ENCODE peak calls at places on chromosomes 13 and 19, in six cellular contexts. One of them, this sample, is unnamed.

GRCh38 chr13:59034198-59034597 is 1129.5 kb downstream of the DIAPH3 start:
- DNase-seq in EL: no peak
- DNase-seq in neural progenitor cell: peak
- DNase-seq in AG09309: no peak
- DNase-seq in esophagus squamous epithelium: no peak
- DNase-seq in right lobe of liver: no peak
- DNase-seq in this sample: no peak

GRCh38 chr19:43318796-43319314 is 34.6 kb upstream of the CD177 start:
- DNase-seq in neural progenitor cell: peak
- DNase-seq in AG09309: peak
- DNase-seq in esophagus squamous epithelium: no peak
- DNase-seq in right lobe of liver: no peak
- DNase-seq in EL: no peak
- DNase-seq in this sample: no peak

GRCh38 chr19:771332-771785 is 20.4 kb downstream of the MISP start:
- DNase-seq in EL: peak
- DNase-seq in esophagus squamous epithelium: no peak
- DNase-seq in neural progenitor cell: peak
- DNase-seq in AG09309: no peak
- DNase-seq in right lobe of liver: no peak
- DNase-seq in this sample: no peak

GRCh38 chr13:45107539-45107938 is 12.8 kb upstream of the GTF2F2 start:
- DNase-seq in AG09309: no peak
- DNase-seq in esophagus squamous epithelium: no peak
- DNase-seq in EL: no peak
- DNase-seq in neural progenitor cell: no peak
- DNase-seq in right lobe of liver: no peak
- DNase-seq in this sample: no peak

GRCh38 chr19:40921005-40921897 is 39.2 kb upstream of the CYP2A7 start:
- DNase-seq in right lobe of liver: peak
- DNase-seq in AG09309: no peak
- DNase-seq in esophagus squamous epithelium: no peak
- DNase-seq in neural progenitor cell: no peak
- DNase-seq in EL: peak
- DNase-seq in this sample: peak

GRCh38 chr13:79231887-79232286 is 174.2 kb downstream of the RBM26 start:
- DNase-seq in AG09309: no peak
- DNase-seq in EL: no peak
- DNase-seq in right lobe of liver: no peak
- DNase-seq in neural progenitor cell: no peak
- DNase-seq in esophagus squamous epithelium: no peak
- DNase-seq in this sample: no peak

GRCh38 chr19:55642153-55643002 is 1.1 kb upstream of the ZNF581 start:
- DNase-seq in EL: peak
- DNase-seq in neural progenitor cell: peak
- DNase-seq in AG09309: no peak
- DNase-seq in esophagus squamous epithelium: no peak
- DNase-seq in right lobe of liver: peak
- DNase-seq in this sample: peak

GRCh38 chr13:37685206-37685605 is 86.6 kb upstream of the POSTN start:
- DNase-seq in AG09309: no peak
- DNase-seq in EL: no peak
- DNase-seq in esophagus squamous epithelium: no peak
- DNase-seq in right lobe of liver: no peak
- DNase-seq in neural progenitor cell: no peak
- DNase-seq in this sample: no peak

GRCh38 chr13:24931450-24932217 is 164.3 kb upstream of the PABPC3 start:
- DNase-seq in AG09309: no peak
- DNase-seq in EL: no peak
- DNase-seq in esophagus squamous epithelium: no peak
- DNase-seq in right lobe of liver: no peak
- DNase-seq in neural progenitor cell: peak
- DNase-seq in this sample: no peak

GRCh38 chr13:111046590-111047141 is 68.4 kb upstream of the ARHGEF7 start:
- DNase-seq in EL: peak
- DNase-seq in neural progenitor cell: no peak
- DNase-seq in right lobe of liver: no peak
- DNase-seq in esophagus squamous epithelium: no peak
- DNase-seq in AG09309: no peak
- DNase-seq in this sample: peak

GRCh38 chr13:71758823-71759222 is 108.2 kb downstream of the DACH1 start:
- DNase-seq in EL: no peak
- DNase-seq in right lobe of liver: no peak
- DNase-seq in esophagus squamous epithelium: no peak
- DNase-seq in AG09309: no peak
- DNase-seq in neural progenitor cell: no peak
- DNase-seq in this sample: no peak

GRCh38 chr19:55253842-55254624 is 4.8 kb downstream of the PPP6R1 start:
- DNase-seq in AG09309: no peak
- DNase-seq in esophagus squamous epithelium: no peak
- DNase-seq in neural progenitor cell: no peak
- DNase-seq in right lobe of liver: no peak
- DNase-seq in EL: no peak
- DNase-seq in this sample: peak

GRCh38 chr19:38068851-38069250 is 155.2 kb downstream of the DPF1 start:
- DNase-seq in right lobe of liver: no peak
- DNase-seq in AG09309: no peak
- DNase-seq in EL: no peak
- DNase-seq in esophagus squamous epithelium: no peak
- DNase-seq in neural progenitor cell: no peak
- DNase-seq in this sample: no peak

GRCh38 chr19:18141031-18141430 is 11.9 kb upstream of the PIK3R2 start:
- DNase-seq in right lobe of liver: no peak
- DNase-seq in EL: no peak
- DNase-seq in AG09309: no peak
- DNase-seq in esophagus squamous epithelium: no peak
- DNase-seq in neural progenitor cell: no peak
- DNase-seq in this sample: no peak

GRCh38 chr13:113209336-113209879 is at the start of gene CUL4A:
- DNase-seq in EL: peak
- DNase-seq in esophagus squamous epithelium: no peak
- DNase-seq in right lobe of liver: peak
- DNase-seq in neural progenitor cell: peak
- DNase-seq in AG09309: no peak
- DNase-seq in this sample: peak

GRCh38 chr19:40599331-40600085 is 1.7 kb upstream of the LTBP4 start:
- DNase-seq in AG09309: no peak
- DNase-seq in esophagus squamous epithelium: no peak
- DNase-seq in EL: no peak
- DNase-seq in neural progenitor cell: peak
- DNase-seq in right lobe of liver: no peak
- DNase-seq in this sample: no peak

GRCh38 chr19:10334340-10335148 is 1.2 kb upstream of the RAVER1 start:
- DNase-seq in esophagus squamous epithelium: peak
- DNase-seq in neural progenitor cell: peak
- DNase-seq in right lobe of liver: peak
- DNase-seq in AG09309: peak
- DNase-seq in EL: peak
- DNase-seq in this sample: peak